ENCODE peak calls at places on chromosomes 4 and X, in six cellular contexts. C, V, F, E, B and A are unnamed samples.

GRCh38 chr4:169881769-169882168 is 124.0 kb upstream of the HPF1 start:
- DNase-seq in C (no peak), V (no peak), F (no peak), E (no peak), B (no peak), A (no peak)

GRCh38 chrX:103309860-103310591 is 764 bp downstream of the BEX2 start:
- DNase-seq in C (no peak), V (no peak), F (no peak), E (peak; percentile 30), B (no peak), A (no peak)

GRCh38 chr4:154686838-154687237 is 57.0 kb upstream of the LRAT start:
- DNase-seq in C (peak; percentile 21), V (no peak), F (no peak), E (no peak), B (no peak), A (no peak)

GRCh38 chr4:168509786-168510185 is 12.9 kb downstream of the PALLD start:
- DNase-seq in C (peak; percentile 60), V (no peak), F (no peak), E (no peak), B (no peak), A (no peak)

GRCh38 chrX:131918839-131919238 is 104.3 kb upstream of the STK26 start:
- DNase-seq in C (no peak), V (no peak), F (no peak), E (no peak), B (no peak), A (no peak)

GRCh38 chr4:109967798-109968520 is 55.3 kb downstream of the EGF start:
- DNase-seq in C (no peak), V (peak; percentile 12), F (no peak), E (no peak), B (no peak), A (no peak)

GRCh38 chrX:122739770-122740169 is 444.3 kb upstream of the GRIA3 start:
- DNase-seq in C (no peak), V (no peak), F (no peak), E (no peak), B (peak; percentile 2), A (no peak)

GRCh38 chrX:136386173-136386572 is 85.4 kb downstream of the ADGRG4 start:
- DNase-seq in C (no peak), V (no peak), F (no peak), E (no peak), B (no peak), A (no peak)

GRCh38 chr4:770022-770421 is 55.9 kb downstream of the CPLX1 start:
- DNase-seq in C (no peak), V (no peak), F (no peak), E (no peak), B (no peak), A (no peak)

GRCh38 chrX:104432321-104432720 is 133.7 kb upstream of the IL1RAPL2 start:
- DNase-seq in C (no peak), V (peak; percentile 7), F (no peak), E (no peak), B (peak; percentile 36), A (no peak)

GRCh38 chrX:46169808-46170207 is 375.4 kb downstream of the ZNF674 start:
- DNase-seq in C (peak; percentile 20), V (no peak), F (no peak), E (no peak), B (no peak), A (no peak)

GRCh38 chr4:24210332-24210902 is 320.6 kb upstream of the PPARGC1A start:
- DNase-seq in C (peak; percentile 93), V (peak; percentile 8), F (peak; percentile 70), E (no peak), B (peak; percentile 62), A (no peak)

GRCh38 chr4:112296949-112297483 is at the start of gene ALPK1:
- DNase-seq in C (peak; percentile 97), V (no peak), F (no peak), E (no peak), B (peak; percentile 83), A (no peak)

GRCh38 chrX:101803451-101803850 is 128.4 kb downstream of the ZMAT1 start:
- DNase-seq in C (peak; percentile 21), V (no peak), F (no peak), E (no peak), B (peak; percentile 3), A (no peak)

GRCh38 chr4:127224556-127224955 is 408.2 kb upstream of the INTU start:
- DNase-seq in C (no peak), V (no peak), F (no peak), E (no peak), B (no peak), A (no peak)

GRCh38 chrX:54042609-54043010 is 1.7 kb downstream of the PHF8 start:
- DNase-seq in C (peak; percentile 58), V (peak; percentile 33), F (peak; percentile 68), E (peak; percentile 50), B (peak; percentile 41), A (peak; percentile 50)

GRCh38 chr4:14110407-14110806 is 482.9 kb upstream of the BOD1L1 start:
- DNase-seq in C (peak; percentile 64), V (no peak), F (no peak), E (no peak), B (peak; percentile 20), A (no peak)

DNA sequence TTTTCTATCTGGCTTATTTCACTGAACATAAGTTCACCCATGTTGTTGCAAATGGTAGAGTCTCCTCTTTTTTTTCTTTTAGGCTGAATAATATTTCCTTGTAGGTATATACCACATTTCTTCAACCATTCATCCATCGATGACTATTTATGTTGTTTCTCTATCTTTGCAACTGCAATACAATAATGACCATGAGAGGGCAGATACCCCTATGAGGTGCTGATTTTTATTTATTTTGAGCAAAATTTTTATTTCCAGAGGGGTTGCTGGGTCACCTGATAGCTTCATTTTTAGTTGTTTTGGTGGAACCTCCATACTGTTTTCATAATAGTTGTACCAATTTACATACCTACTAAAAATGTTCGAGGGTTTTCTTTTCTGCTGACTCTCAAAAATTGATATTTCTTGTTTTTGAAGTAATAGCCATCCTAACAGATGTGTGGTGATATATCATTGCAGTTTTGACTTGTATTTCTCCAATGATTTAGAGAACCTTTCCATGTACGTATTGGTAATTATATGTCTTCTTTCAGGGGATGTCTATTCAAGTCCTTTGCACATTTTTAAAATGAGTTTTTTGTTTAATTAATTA is 1697.0 kb downstream of the PCDH7 start:
- DNase-seq in C (no peak), V (no peak), F (no peak), E (no peak), B (no peak), A (no peak)
- TF ChIP-seq CTCF in C (peak; percentile 33), V (no peak), F (no peak), E (no peak), B (no peak), A (no peak)

GRCh38 chrX:15619053-15619772 is 18.5 kb upstream of the ACE2 start:
- DNase-seq in C (peak; percentile 5), V (peak; percentile 11), F (no peak), E (no peak), B (peak; percentile 36), A (no peak)

GRCh38 chrX:15616531-15616930 is 15.8 kb upstream of the ACE2 start:
- DNase-seq in C (no peak), V (no peak), F (no peak), E (no peak), B (no peak), A (no peak)

GRCh38 chrX:15623074-15623473 is 22.3 kb upstream of the ACE2 start:
- DNase-seq in C (no peak), V (no peak), F (no peak), E (no peak), B (no peak), A (no peak)

GRCh38 chrX:15617111-15617510 is 16.4 kb upstream of the ACE2 start:
- DNase-seq in C (no peak), V (no peak), F (no peak), E (no peak), B (no peak), A (no peak)
- TF ChIP-seq CTCF in C (no peak), V (no peak), F (no peak), E (no peak), B (no peak), A (no peak)

GRCh38 chr4:72568959-72569718 is at the start of gene ADAMTS3:
- DNase-seq in C (peak; percentile 40), V (peak; percentile 40), F (peak; percentile 81), E (peak; percentile 52), B (peak; percentile 2), A (peak; percentile 11)
- TF ChIP-seq CTCF in C (no peak), V (no peak), F (no peak), E (no peak), B (no peak), A (no peak)

DNA sequence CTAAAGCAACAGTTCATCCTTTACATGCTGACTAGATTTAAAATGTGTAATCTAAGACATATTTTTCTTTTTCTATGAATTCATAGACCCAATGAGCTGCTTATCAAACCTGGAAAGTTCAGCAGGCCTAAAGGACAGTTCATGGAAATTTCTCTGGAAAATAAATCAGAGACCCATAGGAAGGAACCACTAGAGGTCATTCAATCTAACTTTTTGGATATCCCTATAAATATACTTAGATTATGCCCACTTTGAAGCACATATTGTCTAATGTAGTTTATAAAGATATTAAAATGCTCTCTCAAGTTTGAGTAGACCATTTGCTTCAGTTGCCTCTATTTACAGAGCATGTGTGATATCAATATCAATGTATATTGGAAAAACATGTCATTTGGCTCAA is 473.0 kb downstream of the FAT4 start:
- DNase-seq in C (no peak), V (no peak), F (no peak), E (no peak), B (no peak), A (no peak)
- TF ChIP-seq CTCF in C (peak; percentile 16), V (no peak), F (no peak), E (no peak), B (no peak), A (no peak)

GRCh38 chr4:142334931-142335330 is 511.2 kb downstream of the INPP4B start:
- DNase-seq in C (no peak), V (no peak), F (no peak), E (no peak), B (no peak), A (no peak)
- TF ChIP-seq CTCF in C (no peak), V (no peak), F (no peak), E (no peak), B (no peak), A (no peak)

GRCh38 chr4:70954032-70954431 is 39.4 kb upstream of the DCK start:
- DNase-seq in C (no peak), V (no peak), F (no peak), E (no peak), B (no peak), A (no peak)

GRCh38 chr4:70946944-70947343 is 44.8 kb downstream of the MOB1B start:
- DNase-seq in C (no peak), V (no peak), F (no peak), E (no peak), B (no peak), A (no peak)

GRCh38 chr4:70945452-70946055 is 43.4 kb downstream of the MOB1B start:
- DNase-seq in C (no peak), V (no peak), F (no peak), E (no peak), B (no peak), A (no peak)

GRCh38 chr4:70945046-70945445 is 42.9 kb downstream of the MOB1B start:
- DNase-seq in C (no peak), V (no peak), F (no peak), E (no peak), B (no peak), A (no peak)

GRCh38 chr4:70948665-70949284 is 44.7 kb upstream of the DCK start:
- DNase-seq in C (no peak), V (no peak), F (no peak), E (no peak), B (no peak), A (no peak)
- TF ChIP-seq CTCF in C (no peak), V (no peak), F (no peak), E (no peak), B (no peak), A (peak; percentile 35)